ENCODE peak calls at places on chromosomes 12 and 14, in ten cellular contexts. Q is GM23338; K is activated gamma-delta T cell treated with Interleukin-2 at 50 U/mL for 16 hours; W is NCI-H748 treated with DMSO at 0.1 percent for 48 hours; O is tibial nerve; I is G401; N is activated T-helper 9 cell treated with anti-CD3 and anti-CD28 coated beads, Interleukin-2, amount 50 U/mL, for 16 hours; V is NCI-H1105; T is stimulated activated CD4-positive, alpha-beta T cell treated with anti-CD3 and anti-CD28 coated beads, Interleukin-4, amount 100 ng/mL, for 24 hours; Z is nucleus accumbens. D is an unnamed sample.

GRCh38 chr14:73824116-73824515 is 27.5 kb upstream of the PTGR2 start:
- DNase-seq in Q (no peak), K (no peak), W (no peak), O (no peak), I (no peak), N (no peak), V (no peak), T (no peak), Z (no peak), D (no peak)

GRCh38 chr14:61308198-61308597 is 13.2 kb upstream of the PRKCH start:
- DNase-seq in Q (no peak), K (no peak), W (no peak), O (no peak), I (no peak), N (no peak), V (no peak), T (no peak), Z (no peak), D (no peak)

GRCh38 chr12:62263956-62264355 is 3.8 kb downstream of the USP15 start:
- DNase-seq in Q (no peak), K (no peak), W (no peak), O (no peak), I (no peak), N (no peak), V (no peak), T (no peak), Z (no peak), D (no peak)

GRCh38 chr12:11555743-11556625 is 93.5 kb upstream of the ETV6 start:
- DNase-seq in Q (no peak), K (no peak), W (no peak), O (no peak), I (peak), N (no peak), V (no peak), T (no peak), Z (no peak), D (no peak)

GRCh38 chr14:91521058-91521721 is 11.1 kb upstream of the PPP4R3A start:
- DNase-seq in Q (no peak), K (no peak), W (no peak), O (no peak), I (no peak), N (no peak), V (no peak), T (no peak), Z (no peak), D (no peak)

GRCh38 chr12:81729781-81730180 is 29.4 kb downstream of the PPFIA2 start:
- DNase-seq in Q (no peak), K (no peak), W (no peak), O (no peak), I (no peak), N (no peak), V (no peak), T (no peak), Z (no peak), D (no peak)

GRCh38 chr14:50067723-50068495 is 48.5 kb downstream of the VCPKMT start:
- DNase-seq in Q (no peak), K (no peak), W (no peak), O (no peak), I (no peak), N (no peak), V (no peak), T (no peak), Z (no peak), D (no peak)

GRCh38 chr12:34400986-34401658 is 378.8 kb downstream of the ALG10 start:
- DNase-seq in Q (no peak), K (no peak), W (no peak), O (peak), I (no peak), N (no peak), V (no peak), T (no peak), Z (no peak), D (no peak)